ENCODE peak calls at places on chromosomes 16 and 17, in four cellular contexts. Y, M, H and W are unnamed samples.

GRCh38 chr17:44921122-44921882 is 6.0 kb upstream of the GFAP start:
- DNase-seq in Y (peak), M (no peak), H (no peak), W (no peak)

GRCh38 chr17:80920406-80920805 is 71.2 kb upstream of the CHMP6 start:
- DNase-seq in Y (no peak), M (no peak), H (no peak), W (no peak)

GRCh38 chr17:48181653-48182052 is 74.1 kb downstream of the SNX11 start:
- DNase-seq in Y (no peak), M (no peak), H (no peak), W (peak)

GRCh38 chr16:53559552-53559951 is 56.5 kb upstream of the AKTIP start:
- DNase-seq in Y (no peak), M (no peak), H (no peak), W (no peak)

GRCh38 chr17:9036336-9036735 is 15.0 kb downstream of the NTN1 start:
- DNase-seq in Y (no peak), M (no peak), H (no peak), W (no peak)

GRCh38 chr17:42673885-42674754 is 2.7 kb downstream of the PLEKHH3 start:
- DNase-seq in Y (peak), M (no peak), H (peak), W (peak)

GRCh38 chr17:66123163-66123562 is 68.8 kb downstream of the CEP112 start:
- DNase-seq in Y (no peak), M (no peak), H (no peak), W (no peak)

GRCh38 chr16:8948831-8949230 is 14.9 kb downstream of the USP7 start:
- DNase-seq in Y (no peak), M (no peak), H (no peak), W (no peak)

GRCh38 chr17:59845595-59846390 is 47.0 kb downstream of the TUBD1 start:
- DNase-seq in Y (peak), M (no peak), H (peak), W (no peak)

GRCh38 chr16:58411336-58411735 is 19.1 kb downstream of the GINS3 start:
- DNase-seq in Y (no peak), M (no peak), H (no peak), W (no peak)

GRCh38 chr17:42111265-42111636 is 1.3 kb downstream of the DHX58 start:
- DNase-seq in Y (no peak), M (no peak), H (no peak), W (no peak)

GRCh38 chr16:23508589-23509440 is 1.5 kb downstream of the GGA2 start:
- DNase-seq in Y (no peak), M (no peak), H (no peak), W (peak)

GRCh38 chr17:44331249-44331760 is 6.7 kb upstream of the SLC25A39 start:
- DNase-seq in Y (peak), M (no peak), H (peak), W (peak)

GRCh38 chr17:80818871-80819270 is 172.8 kb upstream of the CHMP6 start:
- DNase-seq in Y (no peak), M (no peak), H (no peak), W (no peak)

GRCh38 chr16:89534147-89534788 is 26.1 kb downstream of the SPG7 start:
- DNase-seq in Y (no peak), M (no peak), H (no peak), W (no peak)

GRCh38 chr17:4433515-4434031 is at the start of gene SPNS3:
- DNase-seq in Y (no peak), M (no peak), H (no peak), W (no peak)

GRCh38 chr17:31251618-31252328 is 45.3 kb downstream of the OMG start:
- DNase-seq in Y (no peak), M (no peak), H (peak), W (no peak)

GRCh38 chr16:23137818-23138217 is 11.4 kb downstream of the USP31 start:
- DNase-seq in Y (no peak), M (no peak), H (no peak), W (no peak)

GRCh38 chr17:27651411-27652345 is 20.7 kb downstream of the LGALS9 start:
- DNase-seq in Y (no peak), M (no peak), H (peak), W (no peak)

DNA sequence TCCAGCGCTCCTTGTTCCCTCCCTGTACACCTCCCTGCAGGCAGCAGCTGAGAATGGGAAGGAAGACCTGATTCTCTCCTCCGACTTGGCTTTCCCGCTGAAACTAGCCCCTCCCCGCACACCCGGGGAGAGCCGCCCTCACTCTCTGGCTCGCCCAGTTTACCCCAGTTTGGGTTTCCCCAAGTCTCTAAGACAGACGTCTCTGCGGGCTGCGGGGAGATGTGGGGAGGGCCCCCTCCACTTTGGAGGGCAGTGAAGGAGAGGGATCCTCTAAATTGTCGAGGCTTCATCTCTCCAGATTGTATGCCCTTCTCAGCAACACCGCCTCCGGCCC is 797 bp downstream of the GRB7 start:
- DNase-seq in Y (no peak), M (no peak), H (peak), W (no peak)
- TF ChIP-seq FOXK2 in Y (no peak), M (no peak), H (no peak), W (no peak)

GRCh38 chr17:50133028-50133768 is 3.2 kb upstream of the SAMD14 start:
- DNase-seq in Y (no peak), M (no peak), H (peak), W (no peak)
- TF ChIP-seq BHLHE40 in Y (no peak), M (no peak), H (no peak), W (no peak)

GRCh38 chr17:76710863-76711611 is at the start of gene MXRA7:
- DNase-seq in Y (peak), M (no peak), H (no peak), W (peak)
- TF ChIP-seq SP1 in Y (no peak), M (no peak), H (peak), W (no peak)

GRCh38 chr17:78258323-78259229 is 27.1 kb downstream of the TMEM235 start:
- DNase-seq in Y (peak), M (no peak), H (peak), W (no peak)
- TF ChIP-seq FOXK2 in Y (no peak), M (no peak), H (no peak), W (no peak)